ENCODE peak calls at places on chromosomes 7 and 10, in six cellular contexts. One of them, this sample, is unnamed.

GRCh38 chr10:71431216-71431944 is 34.7 kb downstream of the CDH23 start:
- DNase-seq in fibroblast of the aortic adventitia: no peak
- DNase-seq in CD8-positive, alpha-beta memory T cell: no peak
- DNase-seq in activated naive CD4-positive, alpha-beta T cell: no peak
- DNase-seq in bronchial epithelial cell: no peak
- DNase-seq in globus pallidus: peak; percentile 24
- DNase-seq in this sample: peak; percentile 55

GRCh38 chr7:128863433-128863989 is 855 bp downstream of the ATP6V1F start:
- DNase-seq in fibroblast of the aortic adventitia: peak; percentile 79
- DNase-seq in CD8-positive, alpha-beta memory T cell: peak; percentile 25
- DNase-seq in activated naive CD4-positive, alpha-beta T cell: no peak
- DNase-seq in bronchial epithelial cell: peak; percentile 67
- DNase-seq in globus pallidus: no peak
- DNase-seq in this sample: no peak

GRCh38 chr10:55441777-55442176 is 640.7 kb upstream of the PCDH15 start:
- DNase-seq in fibroblast of the aortic adventitia: no peak
- DNase-seq in CD8-positive, alpha-beta memory T cell: no peak
- DNase-seq in activated naive CD4-positive, alpha-beta T cell: no peak
- DNase-seq in bronchial epithelial cell: no peak
- DNase-seq in globus pallidus: no peak
- DNase-seq in this sample: no peak

GRCh38 chr7:138247568-138248328 is 171.5 kb downstream of the AKR1D1 start:
- DNase-seq in fibroblast of the aortic adventitia: peak; percentile 25
- DNase-seq in CD8-positive, alpha-beta memory T cell: no peak
- DNase-seq in activated naive CD4-positive, alpha-beta T cell: no peak
- DNase-seq in bronchial epithelial cell: no peak
- DNase-seq in globus pallidus: no peak
- DNase-seq in this sample: no peak

GRCh38 chr10:84194424-84195043 is at the start of gene CDHR1:
- DNase-seq in fibroblast of the aortic adventitia: no peak
- DNase-seq in CD8-positive, alpha-beta memory T cell: peak; percentile 64
- DNase-seq in activated naive CD4-positive, alpha-beta T cell: no peak
- DNase-seq in bronchial epithelial cell: peak; percentile 39
- DNase-seq in globus pallidus: no peak
- DNase-seq in this sample: no peak

GRCh38 chr10:35946556-35946955 is 304.5 kb upstream of the FZD8 start:
- DNase-seq in fibroblast of the aortic adventitia: peak; percentile 35
- DNase-seq in CD8-positive, alpha-beta memory T cell: no peak
- DNase-seq in activated naive CD4-positive, alpha-beta T cell: no peak
- DNase-seq in bronchial epithelial cell: peak; percentile 11
- DNase-seq in globus pallidus: no peak
- DNase-seq in this sample: no peak

GRCh38 chr10:76547352-76547972 is 1090.1 kb downstream of the KCNMA1 start:
- DNase-seq in fibroblast of the aortic adventitia: peak; percentile 89
- DNase-seq in CD8-positive, alpha-beta memory T cell: peak; percentile 2
- DNase-seq in activated naive CD4-positive, alpha-beta T cell: no peak
- DNase-seq in bronchial epithelial cell: peak; percentile 63
- DNase-seq in globus pallidus: peak; percentile 72
- DNase-seq in this sample: no peak

GRCh38 chr10:63264852-63265617 is 131.9 kb downstream of the NRBF2 start:
- DNase-seq in fibroblast of the aortic adventitia: peak; percentile 57
- DNase-seq in CD8-positive, alpha-beta memory T cell: peak; percentile 21
- DNase-seq in activated naive CD4-positive, alpha-beta T cell: peak; percentile 3
- DNase-seq in bronchial epithelial cell: peak; percentile 57
- DNase-seq in globus pallidus: peak; percentile 60
- DNase-seq in this sample: no peak

GRCh38 chr10:94029955-94030354 is 36.2 kb downstream of the PLCE1 start:
- DNase-seq in fibroblast of the aortic adventitia: no peak
- DNase-seq in CD8-positive, alpha-beta memory T cell: no peak
- DNase-seq in activated naive CD4-positive, alpha-beta T cell: no peak
- DNase-seq in bronchial epithelial cell: no peak
- DNase-seq in globus pallidus: no peak
- DNase-seq in this sample: no peak

GRCh38 chr10:129056734-129057689 is 410.0 kb upstream of the MGMT start:
- DNase-seq in fibroblast of the aortic adventitia: no peak
- DNase-seq in CD8-positive, alpha-beta memory T cell: no peak
- DNase-seq in activated naive CD4-positive, alpha-beta T cell: no peak
- DNase-seq in bronchial epithelial cell: no peak
- DNase-seq in globus pallidus: no peak
- DNase-seq in this sample: no peak

GRCh38 chr7:1248077-1248458 is 15.4 kb downstream of the UNCX start:
- DNase-seq in fibroblast of the aortic adventitia: no peak
- DNase-seq in CD8-positive, alpha-beta memory T cell: no peak
- DNase-seq in activated naive CD4-positive, alpha-beta T cell: no peak
- DNase-seq in bronchial epithelial cell: no peak
- DNase-seq in globus pallidus: no peak
- DNase-seq in this sample: no peak

GRCh38 chr7:132782777-132783633 is 206.7 kb upstream of the PLXNA4 start:
- DNase-seq in fibroblast of the aortic adventitia: peak; percentile 76
- DNase-seq in CD8-positive, alpha-beta memory T cell: no peak
- DNase-seq in activated naive CD4-positive, alpha-beta T cell: no peak
- DNase-seq in bronchial epithelial cell: no peak
- DNase-seq in globus pallidus: peak; percentile 11
- DNase-seq in this sample: no peak

GRCh38 chr10:110919971-110920881 is 822 bp downstream of the SHOC2 start:
- DNase-seq in fibroblast of the aortic adventitia: peak; percentile 65
- DNase-seq in CD8-positive, alpha-beta memory T cell: no peak
- DNase-seq in activated naive CD4-positive, alpha-beta T cell: no peak
- DNase-seq in bronchial epithelial cell: no peak
- DNase-seq in globus pallidus: peak; percentile 42
- DNase-seq in this sample: no peak

GRCh38 chr7:4808565-4808964 is 33.1 kb downstream of the AP5Z1 start:
- DNase-seq in fibroblast of the aortic adventitia: no peak
- DNase-seq in CD8-positive, alpha-beta memory T cell: no peak
- DNase-seq in activated naive CD4-positive, alpha-beta T cell: no peak
- DNase-seq in bronchial epithelial cell: no peak
- DNase-seq in globus pallidus: no peak
- DNase-seq in this sample: no peak

GRCh38 chr7:157139142-157140117 is 704 bp downstream of the UBE3C start:
- DNase-seq in fibroblast of the aortic adventitia: peak; percentile 12
- DNase-seq in CD8-positive, alpha-beta memory T cell: peak; percentile 69
- DNase-seq in activated naive CD4-positive, alpha-beta T cell: peak; percentile 50
- DNase-seq in bronchial epithelial cell: peak; percentile 39
- DNase-seq in globus pallidus: no peak
- DNase-seq in this sample: no peak

GRCh38 chr7:38057829-38058228 is 120.2 kb upstream of the STARD3NL start:
- DNase-seq in fibroblast of the aortic adventitia: no peak
- DNase-seq in CD8-positive, alpha-beta memory T cell: no peak
- DNase-seq in activated naive CD4-positive, alpha-beta T cell: no peak
- DNase-seq in bronchial epithelial cell: no peak
- DNase-seq in globus pallidus: no peak
- DNase-seq in this sample: no peak

GRCh38 chr7:44277391-44277790 is 48.0 kb downstream of the CAMK2B start:
- DNase-seq in fibroblast of the aortic adventitia: no peak
- DNase-seq in CD8-positive, alpha-beta memory T cell: no peak
- DNase-seq in activated naive CD4-positive, alpha-beta T cell: no peak
- DNase-seq in bronchial epithelial cell: no peak
- DNase-seq in globus pallidus: no peak
- DNase-seq in this sample: peak; percentile 72

GRCh38 chr7:86049910-86050309 is 593.8 kb upstream of the GRM3 start:
- DNase-seq in fibroblast of the aortic adventitia: no peak
- DNase-seq in CD8-positive, alpha-beta memory T cell: no peak
- DNase-seq in activated naive CD4-positive, alpha-beta T cell: no peak
- DNase-seq in bronchial epithelial cell: no peak
- DNase-seq in globus pallidus: no peak
- DNase-seq in this sample: no peak

GRCh38 chr7:16350634-16351033 is 70.7 kb downstream of the CRPPA start:
- DNase-seq in fibroblast of the aortic adventitia: no peak
- DNase-seq in CD8-positive, alpha-beta memory T cell: no peak
- DNase-seq in activated naive CD4-positive, alpha-beta T cell: no peak
- DNase-seq in bronchial epithelial cell: no peak
- DNase-seq in globus pallidus: no peak
- DNase-seq in this sample: no peak

GRCh38 chr10:133144771-133145170 is 15.2 kb upstream of the KNDC1 start:
- DNase-seq in fibroblast of the aortic adventitia: no peak
- DNase-seq in CD8-positive, alpha-beta memory T cell: no peak
- DNase-seq in activated naive CD4-positive, alpha-beta T cell: no peak
- DNase-seq in bronchial epithelial cell: no peak
- DNase-seq in globus pallidus: no peak
- DNase-seq in this sample: no peak

GRCh38 chr10:34689053-34689452 is 126.0 kb downstream of the PARD3 start:
- DNase-seq in fibroblast of the aortic adventitia: peak; percentile 82
- DNase-seq in CD8-positive, alpha-beta memory T cell: no peak
- DNase-seq in activated naive CD4-positive, alpha-beta T cell: no peak
- DNase-seq in bronchial epithelial cell: peak; percentile 51
- DNase-seq in globus pallidus: no peak
- DNase-seq in this sample: no peak

GRCh38 chr10:78259394-78259793 is 225.7 kb downstream of the RPS24 start:
- DNase-seq in fibroblast of the aortic adventitia: no peak
- DNase-seq in CD8-positive, alpha-beta memory T cell: no peak
- DNase-seq in activated naive CD4-positive, alpha-beta T cell: no peak
- DNase-seq in bronchial epithelial cell: no peak
- DNase-seq in globus pallidus: no peak
- DNase-seq in this sample: no peak

GRCh38 chr7:73906874-73907273 is 45.9 kb downstream of the TMEM270 start:
- DNase-seq in fibroblast of the aortic adventitia: no peak
- DNase-seq in CD8-positive, alpha-beta memory T cell: no peak
- DNase-seq in activated naive CD4-positive, alpha-beta T cell: no peak
- DNase-seq in bronchial epithelial cell: no peak
- DNase-seq in globus pallidus: no peak
- DNase-seq in this sample: peak; percentile 78

GRCh38 chr7:109641445-109641844 is 1071.8 kb downstream of the DNAJB9 start:
- DNase-seq in fibroblast of the aortic adventitia: no peak
- DNase-seq in CD8-positive, alpha-beta memory T cell: no peak
- DNase-seq in activated naive CD4-positive, alpha-beta T cell: no peak
- DNase-seq in bronchial epithelial cell: no peak
- DNase-seq in globus pallidus: no peak
- DNase-seq in this sample: no peak

GRCh38 chr7:157529768-157530560 is 193.2 kb downstream of the DNAJB6 start:
- DNase-seq in fibroblast of the aortic adventitia: no peak
- DNase-seq in CD8-positive, alpha-beta memory T cell: no peak
- DNase-seq in activated naive CD4-positive, alpha-beta T cell: no peak
- DNase-seq in bronchial epithelial cell: no peak
- DNase-seq in globus pallidus: no peak
- DNase-seq in this sample: peak; percentile 62

GRCh38 chr7:151025924-151026671 is 1.8 kb upstream of the ATG9B start:
- DNase-seq in fibroblast of the aortic adventitia: no peak
- DNase-seq in CD8-positive, alpha-beta memory T cell: no peak
- DNase-seq in activated naive CD4-positive, alpha-beta T cell: no peak
- DNase-seq in bronchial epithelial cell: peak; percentile 86
- DNase-seq in globus pallidus: no peak
- DNase-seq in this sample: no peak

GRCh38 chr10:36725581-36726520 is 399.5 kb upstream of the ANKRD30A start:
- DNase-seq in fibroblast of the aortic adventitia: peak; percentile 94
- DNase-seq in CD8-positive, alpha-beta memory T cell: no peak
- DNase-seq in activated naive CD4-positive, alpha-beta T cell: no peak
- DNase-seq in bronchial epithelial cell: peak; percentile 91
- DNase-seq in globus pallidus: peak; percentile 53
- DNase-seq in this sample: no peak

GRCh38 chr7:22670422-22670815 is 56.6 kb upstream of the IL6 start:
- DNase-seq in fibroblast of the aortic adventitia: no peak
- DNase-seq in CD8-positive, alpha-beta memory T cell: no peak
- DNase-seq in activated naive CD4-positive, alpha-beta T cell: no peak
- DNase-seq in bronchial epithelial cell: no peak
- DNase-seq in globus pallidus: no peak
- DNase-seq in this sample: no peak

GRCh38 chr7:94050046-94050445 is 45.9 kb upstream of the BET1 start:
- DNase-seq in fibroblast of the aortic adventitia: no peak
- DNase-seq in CD8-positive, alpha-beta memory T cell: no peak
- DNase-seq in activated naive CD4-positive, alpha-beta T cell: no peak
- DNase-seq in bronchial epithelial cell: no peak
- DNase-seq in globus pallidus: peak; percentile 3
- DNase-seq in this sample: no peak

GRCh38 chr7:13724631-13725566 is 264.6 kb downstream of the ETV1 start:
- DNase-seq in fibroblast of the aortic adventitia: no peak
- DNase-seq in CD8-positive, alpha-beta memory T cell: no peak
- DNase-seq in activated naive CD4-positive, alpha-beta T cell: no peak
- DNase-seq in bronchial epithelial cell: no peak
- DNase-seq in globus pallidus: no peak
- DNase-seq in this sample: no peak

This sample was measured in mesenteric fat pad.